ENCODE peak calls at places on chromosomes 2 and 18, in ten cellular contexts. P is naive thymus-derived CD4-positive, alpha-beta T cell; K is ovary; X is neuronal stem cell; B is GM12865; W is CD8-positive, alpha-beta memory T cell; N is thoracic aorta; V is IMR-90; I is heart right ventricle; C is fibroblast of mammary gland. T is an unnamed sample.

GRCh38 chr2:150325656-150326055 is 161.8 kb downstream of the RND3 start:
- DNase-seq in P (no peak), K (no peak), X (no peak), B (no peak), W (no peak), N (no peak), V (peak; percentile 13), I (no peak), C (no peak), T (no peak)

GRCh38 chr2:239264838-239265651 is 135.8 kb downstream of the HDAC4 start:
- DNase-seq in P (no peak), K (no peak), X (no peak), B (peak; percentile 64), W (peak; percentile 79), N (no peak), V (peak; percentile 61), I (no peak), C (peak; percentile 82), T (no peak)

GRCh38 chr18:58893388-58894099 is 28.9 kb downstream of the ZNF532 start:
- DNase-seq in P (no peak), K (no peak), X (no peak), B (no peak), W (no peak), N (no peak), V (peak; percentile 53), I (no peak), C (peak; percentile 41), T (no peak)

GRCh38 chr2:207219036-207219435 is 53.3 kb upstream of the KLF7 start:
- DNase-seq in P (no peak), K (no peak), X (no peak), B (no peak), W (no peak), N (no peak), V (no peak), I (no peak), C (no peak), T (no peak)

GRCh38 chr18:10035306-10035991 is 121.6 kb downstream of the VAPA start:
- DNase-seq in P (no peak), K (no peak), X (no peak), B (no peak), W (no peak), N (no peak), V (no peak), I (no peak), C (peak; percentile 18), T (no peak)

GRCh38 chr2:214966420-214966819 is 156.9 kb upstream of the BARD1 start:
- DNase-seq in P (no peak), K (no peak), X (no peak), B (no peak), W (no peak), N (no peak), V (no peak), I (no peak), C (no peak), T (no peak)

GRCh38 chr18:22307528-22307927 is 110.2 kb downstream of the CTAGE1 start:
- DNase-seq in P (no peak), K (no peak), X (no peak), B (no peak), W (no peak), N (no peak), V (no peak), I (no peak), C (no peak), T (no peak)

GRCh38 chr2:64792995-64793639 is 139.4 kb upstream of the SERTAD2 start:
- DNase-seq in P (no peak), K (no peak), X (no peak), B (no peak), W (no peak), N (no peak), V (peak; percentile 53), I (no peak), C (peak; percentile 31), T (no peak)

GRCh38 chr2:115083216-115083615 is 640.8 kb downstream of the DPP10 start:
- DNase-seq in P (no peak), K (no peak), X (no peak), B (no peak), W (no peak), N (no peak), V (no peak), I (no peak), C (no peak), T (no peak)

GRCh38 chr2:127701651-127702394 is 526 bp downstream of the SFT2D3 start:
- DNase-seq in P (peak; percentile 79), K (peak; percentile 51), X (peak; percentile 56), B (peak; percentile 93), W (peak; percentile 86), N (no peak), V (peak; percentile 66), I (peak; percentile 80), C (peak; percentile 63), T (no peak)

GRCh38 chr18:23588836-23589560 is 2.7 kb upstream of the NPC1 start:
- DNase-seq in P (no peak), K (no peak), X (no peak), B (no peak), W (no peak), N (no peak), V (no peak), I (no peak), C (peak; percentile 18), T (no peak)

GRCh38 chr2:113116100-113116958 is 11.1 kb upstream of the IL1RN start:
- DNase-seq in P (no peak), K (no peak), X (no peak), B (peak; percentile 54), W (no peak), N (no peak), V (no peak), I (no peak), C (peak; percentile 21), T (no peak)

GRCh38 chr18:33751613-33752221 is 173.7 kb downstream of the ASXL3 start:
- DNase-seq in P (no peak), K (no peak), X (no peak), B (peak; percentile 30), W (no peak), N (no peak), V (peak; percentile 39), I (no peak), C (peak; percentile 58), T (no peak)

GRCh38 chr2:112705576-112705975 is 15.2 kb upstream of the NT5DC4 start:
- DNase-seq in P (no peak), K (no peak), X (no peak), B (no peak), W (no peak), N (no peak), V (no peak), I (no peak), C (no peak), T (no peak)

GRCh38 chr2:84840306-84840705 is 40.6 kb downstream of the TRABD2A start:
- DNase-seq in P (no peak), K (no peak), X (no peak), B (no peak), W (no peak), N (no peak), V (peak; percentile 35), I (no peak), C (no peak), T (no peak)

GRCh38 chr2:118249970-118250369 is 161.7 kb downstream of the INSIG2 start:
- DNase-seq in P (no peak), K (no peak), X (no peak), B (no peak), W (no peak), N (no peak), V (peak; percentile 2), I (no peak), C (peak; percentile 85), T (no peak)

GRCh38 chr2:107719781-107720180 is 106.9 kb upstream of the RGPD4 start:
- DNase-seq in P (no peak), K (no peak), X (no peak), B (no peak), W (no peak), N (no peak), V (no peak), I (no peak), C (no peak), T (no peak)

GRCh38 chr18:63775166-63775730 is at the start of gene SERPINB7:
- DNase-seq in P (no peak), K (no peak), X (no peak), B (no peak), W (no peak), N (no peak), V (peak; percentile 95), I (no peak), C (peak; percentile 93), T (no peak)

GRCh38 chr2:143949121-143949848 is 570.6 kb downstream of the ZEB2 start:
- DNase-seq in P (no peak), K (no peak), X (no peak), B (peak; percentile 6), W (no peak), N (no peak), V (peak; percentile 44), I (no peak), C (no peak), T (no peak)
- H3K4me3 ChIP-seq in P (no peak overlapping the region), K (no peak overlapping the region), X (no peak overlapping the region), B (no peak overlapping the region), W (no peak overlapping the region), N (no peak overlapping the region), V (no peak overlapping the region), I (no peak overlapping the region), C (no peak overlapping the region), T (no peak overlapping the region)

DNA sequence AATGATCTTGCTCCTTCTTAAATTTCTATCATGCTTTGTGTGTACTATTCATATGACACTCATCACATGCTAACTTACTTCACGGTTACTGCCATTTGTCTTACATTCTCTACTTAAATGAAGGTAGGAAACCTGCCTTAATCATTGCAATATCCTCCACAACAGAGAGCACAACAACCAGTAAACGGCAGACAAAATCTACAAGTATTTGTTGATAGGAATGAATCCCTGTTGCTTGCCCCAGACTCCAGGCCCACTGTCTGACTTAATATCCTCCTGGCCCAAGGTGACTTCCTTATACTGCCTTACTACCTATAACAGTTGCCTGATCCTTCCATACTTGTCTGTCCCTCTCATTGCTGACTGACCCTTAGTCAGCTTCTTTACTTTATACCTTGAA is 3.5 kb downstream of the PPP3R1 start:
- DNase-seq in P (no peak), K (no peak), X (no peak), B (no peak), W (no peak), N (no peak), V (no peak), I (no peak), C (no peak), T (no peak)
- H3K4me3 ChIP-seq in P (no peak overlapping the region), K (no peak overlapping the region), X (no peak overlapping the region), B (no peak overlapping the region), W (no peak overlapping the region), N (no peak overlapping the region), V (no peak overlapping the region), I (no peak overlapping the region), C (no peak overlapping the region), T (no peak overlapping the region)

DNA sequence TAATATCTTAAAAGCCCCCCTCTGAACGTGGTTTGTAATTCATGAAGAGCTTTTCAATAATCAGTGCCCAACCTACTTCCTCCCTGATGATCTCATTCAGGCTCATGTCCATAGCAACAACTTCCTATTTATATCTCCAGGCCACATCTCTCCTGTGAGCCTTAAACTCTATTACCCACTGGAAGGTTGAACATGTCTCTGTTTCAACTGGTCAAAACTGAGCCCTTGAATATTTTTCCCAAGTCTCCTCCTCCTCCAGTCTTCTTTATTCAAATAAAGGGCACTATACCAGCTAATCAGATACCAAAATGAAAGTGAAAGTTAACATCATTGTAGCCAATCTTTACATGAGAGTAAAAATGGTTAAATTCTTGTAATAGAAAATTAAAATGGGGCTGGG is 63.7 kb upstream of the ITGA4 start:
- DNase-seq in P (no peak), K (no peak), X (no peak), B (peak; percentile 38), W (no peak), N (no peak), V (peak; percentile 71), I (no peak), C (peak; percentile 53), T (no peak)
- H3K4me3 ChIP-seq in P (peak overlapping the region; percentile 49), K (no peak overlapping the region), X (no peak overlapping the region), B (no peak overlapping the region), W (peak overlapping the region; percentile 24), N (peak overlapping the region; percentile 45), V (peak overlapping the region; percentile 16), I (peak overlapping the region; percentile 26), C (peak overlapping the region; percentile 20), T (no peak overlapping the region)

GRCh38 chr2:44934024-44934423 is 7.5 kb upstream of the SIX3 start:
- DNase-seq in P (no peak), K (no peak), X (no peak), B (no peak), W (no peak), N (no peak), V (no peak), I (no peak), C (no peak), T (no peak)
- H3K4me3 ChIP-seq in P (no peak overlapping the region), K (no peak overlapping the region), X (peak overlapping the region; percentile 86), B (no peak overlapping the region), W (no peak overlapping the region), N (no peak overlapping the region), V (no peak overlapping the region), I (no peak overlapping the region), C (no peak overlapping the region), T (peak overlapping the region; percentile 21)